ENCODE peak calls at places on chromosomes 1 and 21, in five cellular contexts. R is hepatocyte, X is HCT116, U is PC-9, G is SK-N-SH. M is an unnamed sample. For H3K4me1 and H3K9me2, the result is how much of the 10 kb centered on the place peaks cover.

GRCh38 chr1:65491472-65491871 is 71.0 kb downstream of the LEPR start:
- DNase-seq in U (no peak), G (peak), R (no peak), X (no peak), M (no peak)

GRCh38 chr1:8481650-8482380 is 163.9 kb downstream of the SLC45A1 start:
- DNase-seq in U (no peak), R (no peak), G (no peak), X (no peak), M (no peak)

GRCh38 chr1:209870151-209870831 is 42.5 kb downstream of the UTP25 start:
- DNase-seq in X (no peak), R (no peak), G (no peak), U (no peak), M (no peak)

GRCh38 chr1:42334240-42335049 is 590 bp downstream of the FOXJ3 start:
- DNase-seq in X (peak), U (peak), G (peak), R (peak), M (peak)

GRCh38 chr1:39065542-39065941 is 39.4 kb downstream of the NDUFS5 start:
- DNase-seq in R (no peak), G (no peak), U (no peak), X (no peak), M (no peak)

GRCh38 chr21:28944296-28944695 is 48.4 kb downstream of the LTN1 start:
- DNase-seq in R (no peak), G (no peak), X (no peak), U (no peak), M (no peak)

GRCh38 chr1:93874025-93874651 is 4.9 kb downstream of the DNTTIP2 start:
- DNase-seq in G (peak), X (no peak), U (no peak), R (peak), M (peak)

GRCh38 chr1:206467915-206468314 is 2.4 kb upstream of the IKBKE start:
- DNase-seq in U (no peak), X (no peak), R (no peak), G (no peak), M (peak)

GRCh38 chr1:51506537-51506936 is 12.5 kb downstream of the EPS15 start:
- DNase-seq in G (no peak), R (peak), X (no peak), U (no peak), M (peak)

GRCh38 chr1:240666548-240667198 is 54.7 kb upstream of the GREM2 start:
- DNase-seq in U (no peak), G (no peak), X (no peak), R (no peak), M (peak)

GRCh38 chr21:46116189-46116845 is 18.4 kb downstream of the COL6A2 start:
- DNase-seq in U (no peak), R (no peak), X (no peak), G (peak), M (no peak)

DNA sequence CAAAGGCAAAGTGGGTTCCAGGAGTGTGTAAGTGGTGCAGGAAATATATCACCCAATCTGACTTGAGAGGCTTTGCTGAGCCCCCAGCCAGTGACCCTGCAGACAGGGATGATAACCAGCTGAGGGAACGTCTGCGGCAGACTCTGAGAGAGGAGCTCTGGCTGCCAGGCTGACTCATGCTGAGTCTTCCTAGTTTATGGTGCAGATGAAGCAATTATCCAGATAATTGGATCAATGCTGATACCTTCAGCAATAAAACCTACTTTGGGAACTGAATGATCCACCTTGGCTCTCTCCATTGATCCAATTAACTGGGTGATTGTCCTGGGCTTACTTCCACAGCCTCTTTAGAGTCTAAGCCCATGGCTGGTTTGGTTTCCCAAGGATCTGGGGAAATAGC is 7.3 kb downstream of the C8B start:
- DNase-seq in G (peak), R (peak), U (no peak), X (no peak), M (no peak)
- H3K4me3 ChIP-seq in G (no peak), R (no peak), U (no peak), X (no peak), M (no peak)

DNA sequence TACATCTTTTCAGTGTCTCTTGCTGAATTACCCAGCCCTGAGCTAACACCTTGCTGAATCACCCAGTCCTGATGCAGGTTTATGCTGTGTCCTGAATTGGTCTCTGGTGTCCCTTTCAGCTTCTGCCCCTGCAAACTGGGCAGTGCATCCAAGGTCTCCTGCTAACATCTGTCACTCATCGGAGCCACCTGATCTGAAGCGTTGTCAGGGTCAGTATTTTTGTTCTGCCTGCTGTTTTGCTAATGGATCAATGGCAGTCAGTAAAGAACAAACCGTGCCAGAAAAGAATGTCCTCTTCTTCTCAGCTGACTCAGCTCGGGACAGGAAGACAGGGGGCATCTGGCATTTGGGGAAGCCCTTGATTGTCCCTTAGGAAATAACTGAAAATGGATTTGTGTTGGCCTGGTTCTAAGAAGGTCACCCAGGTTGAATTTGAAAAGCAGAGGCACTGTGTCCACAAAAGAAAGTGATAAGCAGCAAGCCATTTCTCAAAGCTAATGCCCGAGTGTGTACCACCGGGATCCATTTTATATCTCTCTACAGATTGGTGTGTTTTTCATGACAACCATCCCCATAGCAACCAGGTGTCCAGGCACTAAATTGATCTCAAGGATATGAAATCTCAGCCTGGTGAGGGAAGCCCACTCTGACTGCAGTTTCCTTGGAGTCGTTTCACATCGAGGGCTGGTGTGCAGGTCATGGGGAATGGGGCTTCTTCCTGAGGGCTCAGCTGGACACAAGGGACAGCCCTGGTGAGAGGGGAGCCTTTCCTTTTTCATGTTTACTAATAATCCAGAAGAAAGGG is 109.7 kb upstream of the IRF2BP2 start:
- DNase-seq in R (no peak), X (no peak), G (no peak), U (no peak), M (no peak)
- H3K4me1 ChIP-seq in R (half or more), X (under half), G (half or more), U (under half), M (under half)

GRCh38 chr1:114037952-114038867 is 58.9 kb downstream of the OLFML3 start:
- DNase-seq in X (no peak), R (no peak), U (no peak), G (no peak), M (no peak)

GRCh38 chr1:114043046-114043445 is 63.8 kb downstream of the OLFML3 start:
- DNase-seq in G (no peak), X (no peak), R (no peak), U (no peak), M (no peak)

GRCh38 chr1:114040273-114041043 is 61.2 kb downstream of the OLFML3 start:
- DNase-seq in G (no peak), R (no peak), U (no peak), X (no peak), M (no peak)

GRCh38 chr1:114043548-114043947 is 64.3 kb downstream of the OLFML3 start:
- DNase-seq in G (no peak), R (no peak), X (no peak), U (no peak), M (no peak)
- H3K9me2 ChIP-seq in G (under half), R (under half), X (under half), U (under half), M (under half)

DNA sequence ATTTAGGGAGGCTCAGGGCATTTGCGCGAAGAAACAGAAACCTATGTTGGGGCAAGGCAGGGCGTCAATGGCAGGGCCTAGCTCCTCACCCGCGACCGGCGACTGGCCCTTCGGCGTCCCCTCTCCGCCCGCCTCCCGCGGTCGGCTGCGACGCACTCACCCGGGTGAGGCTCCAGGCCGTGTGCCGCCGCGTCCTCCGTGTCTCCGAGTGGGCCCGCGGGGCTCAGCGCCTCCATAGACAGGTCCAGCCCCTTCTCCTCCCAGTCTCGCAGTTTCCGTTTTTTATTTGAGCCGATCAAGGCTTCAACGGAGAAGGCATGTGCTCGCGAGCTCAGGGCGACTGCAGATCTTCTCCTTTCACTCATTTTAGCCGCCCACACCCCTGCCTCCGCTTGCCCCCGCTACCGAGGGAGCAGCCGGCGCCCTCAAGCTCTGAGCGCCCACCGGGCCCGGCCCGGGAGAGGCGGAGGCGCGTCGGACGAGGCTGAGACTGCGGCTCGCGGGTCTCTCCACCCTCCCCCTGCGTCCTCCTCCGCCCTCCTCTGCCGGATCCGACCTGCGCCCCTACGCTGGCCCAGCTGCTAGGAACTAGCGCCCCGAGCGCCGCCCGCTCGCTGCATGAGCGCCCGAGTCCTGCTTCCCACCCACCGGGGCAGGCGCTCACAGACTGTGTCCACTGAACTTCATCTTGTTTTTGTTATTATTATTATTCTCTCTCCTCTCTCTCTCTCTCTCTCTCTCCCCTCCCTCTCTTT is 535 bp downstream of the TBX15 start:
- DNase-seq in R (peak), G (no peak), U (no peak), X (no peak), M (no peak)
- H3K4me3 ChIP-seq in R (peak), G (peak), U (no peak), X (no peak), M (no peak)

DNA sequence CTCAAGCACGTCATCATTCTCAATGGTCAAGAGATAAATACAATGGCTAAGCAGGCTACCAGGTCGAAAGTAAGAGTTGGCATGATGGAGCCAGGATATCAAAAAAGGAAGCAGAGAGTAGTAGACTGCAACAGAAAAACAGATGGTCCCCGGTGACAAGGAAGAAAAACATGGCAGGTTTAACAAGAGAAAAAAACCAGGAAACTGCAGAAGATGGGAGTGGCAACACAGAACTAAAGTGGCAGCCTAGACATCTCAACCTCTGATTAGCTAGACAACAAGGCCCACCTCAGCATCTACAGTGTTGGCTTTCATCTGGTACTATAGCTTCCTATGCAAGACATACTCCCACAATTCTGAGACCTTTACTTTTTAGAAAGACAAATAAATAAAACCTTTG is 3.1 kb downstream of the UBR4 start:
- DNase-seq in G (no peak), U (no peak), R (no peak), X (no peak), M (no peak)
- H3K4me1 ChIP-seq in G (under half), U (under half), R (half or more), X (under half), M (half or more)

DNA sequence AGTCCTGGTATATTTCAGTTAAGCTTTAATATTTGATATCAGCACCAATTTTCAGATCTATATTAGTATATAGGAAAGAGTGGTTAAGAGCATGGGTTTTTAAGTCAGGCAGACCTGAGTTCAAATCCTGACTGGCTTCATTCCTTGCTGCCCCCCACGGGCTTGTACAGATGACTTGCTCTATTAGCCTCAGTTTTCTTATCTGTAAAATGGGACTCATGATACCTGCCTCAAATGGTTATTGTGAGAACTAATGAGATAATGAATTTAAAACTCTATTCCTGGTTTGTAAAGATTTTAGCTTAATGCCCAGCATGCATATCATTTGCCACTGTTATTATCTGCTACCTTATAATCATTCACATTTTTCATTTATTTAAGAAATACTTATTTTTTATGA is 264.5 kb downstream of the RPS6KC1 start:
- DNase-seq in G (no peak), U (no peak), X (no peak), R (no peak), M (no peak)
- H3K9me2 ChIP-seq in G (under half), U (under half), X (under half), R (under half), M (under half)

GRCh38 chr1:153309441-153309840 is 3.3 kb downstream of the PGLYRP3 start:
- DNase-seq in U (no peak), X (no peak), R (no peak), G (no peak), M (no peak)

GRCh38 chr1:153306303-153307220 is 6.2 kb downstream of the PGLYRP3 start:
- DNase-seq in X (no peak), R (no peak), G (no peak), U (no peak), M (no peak)

GRCh38 chr1:153305682-153306081 is 7.1 kb downstream of the PGLYRP3 start:
- DNase-seq in U (no peak), G (no peak), X (no peak), R (no peak), M (no peak)

GRCh38 chr1:153308540-153308939 is 4.2 kb downstream of the PGLYRP3 start:
- DNase-seq in U (no peak), X (no peak), G (no peak), R (no peak), M (no peak)

GRCh38 chr1:153307221-153307600 is 5.5 kb downstream of the PGLYRP3 start:
- DNase-seq in G (no peak), X (no peak), U (no peak), R (no peak), M (no peak)
- H3K4me3 ChIP-seq in G (no peak), X (no peak), U (no peak), R (no peak), M (no peak)

M was measured in Karpas-422.